ENCODE peak calls at places on chromosome 19, in four cellular contexts. One of them, this sample, is unnamed.
A peak's percentile ranks its signal among the peaks of the same experiment; 100 is the strongest.

GRCh38 chr19:32622002-32622401 is 41.0 kb downstream of the PDCD5 start:
- DNase-seq in cardiac muscle cell: no peak
- DNase-seq in fibroblast of mammary gland: peak; percentile 25
- DNase-seq in endodermal cell: no peak
- DNase-seq in this sample: no peak

GRCh38 chr19:42422092-42422575 is 5.1 kb downstream of the LIPE start:
- DNase-seq in cardiac muscle cell: no peak
- DNase-seq in fibroblast of mammary gland: no peak
- DNase-seq in endodermal cell: no peak
- DNase-seq in this sample: no peak

GRCh38 chr19:1522838-1523237 is 1.0 kb upstream of the PLK5 start:
- DNase-seq in cardiac muscle cell: no peak
- DNase-seq in fibroblast of mammary gland: no peak
- DNase-seq in endodermal cell: no peak
- DNase-seq in this sample: no peak

GRCh38 chr19:41264581-41265375 is 606 bp downstream of the HNRNPUL1 start:
- DNase-seq in cardiac muscle cell: peak; percentile 50
- DNase-seq in fibroblast of mammary gland: peak; percentile 39
- DNase-seq in endodermal cell: peak; percentile 78
- DNase-seq in this sample: no peak

GRCh38 chr19:54209058-54209747 is 8.5 kb downstream of the RPS9 start:
- DNase-seq in cardiac muscle cell: no peak
- DNase-seq in fibroblast of mammary gland: no peak
- DNase-seq in endodermal cell: peak; percentile 86
- DNase-seq in this sample: no peak

GRCh38 chr19:45251452-45252354 is 632 bp downstream of the MARK4 start:
- DNase-seq in cardiac muscle cell: no peak
- DNase-seq in fibroblast of mammary gland: no peak
- DNase-seq in endodermal cell: peak; percentile 76
- DNase-seq in this sample: no peak

GRCh38 chr19:37007587-37008220 is 70.5 kb upstream of the ZNF420 start:
- DNase-seq in cardiac muscle cell: peak; percentile 79
- DNase-seq in fibroblast of mammary gland: peak; percentile 67
- DNase-seq in endodermal cell: no peak
- DNase-seq in this sample: no peak

GRCh38 chr19:2636897-2637683 is 65.4 kb downstream of the GNG7 start:
- DNase-seq in cardiac muscle cell: peak; percentile 65
- DNase-seq in fibroblast of mammary gland: peak; percentile 40
- DNase-seq in endodermal cell: peak; percentile 92
- DNase-seq in this sample: no peak

GRCh38 chr19:39296055-39296645 is at the start of gene IFNL1:
- DNase-seq in cardiac muscle cell: no peak
- DNase-seq in fibroblast of mammary gland: no peak
- DNase-seq in endodermal cell: no peak
- DNase-seq in this sample: no peak

GRCh38 chr19:57803265-57803593 is 11.5 kb downstream of the ZNF552 start:
- DNase-seq in cardiac muscle cell: no peak
- DNase-seq in fibroblast of mammary gland: no peak
- DNase-seq in endodermal cell: no peak
- DNase-seq in this sample: no peak

GRCh38 chr19:32224371-32225244 is 120.8 kb upstream of the ZNF507 start:
- DNase-seq in cardiac muscle cell: peak; percentile 58
- DNase-seq in fibroblast of mammary gland: peak; percentile 35
- DNase-seq in endodermal cell: peak; percentile 86
- DNase-seq in this sample: no peak

GRCh38 chr19:2462635-2463421 is 6.1 kb upstream of the LMNB2 start:
- DNase-seq in cardiac muscle cell: peak; percentile 98
- DNase-seq in fibroblast of mammary gland: peak; percentile 98
- DNase-seq in endodermal cell: peak; percentile 99
- DNase-seq in this sample: no peak

GRCh38 chr19:3336680-3337523 is 29.5 kb upstream of the NFIC start:
- DNase-seq in cardiac muscle cell: peak; percentile 92
- DNase-seq in fibroblast of mammary gland: peak; percentile 83
- DNase-seq in endodermal cell: no peak
- DNase-seq in this sample: peak; percentile 56

GRCh38 chr19:19446655-19447437 is 41.4 kb downstream of the GATAD2A start:
- DNase-seq in cardiac muscle cell: no peak
- DNase-seq in fibroblast of mammary gland: no peak
- DNase-seq in endodermal cell: peak; percentile 69
- DNase-seq in this sample: no peak

GRCh38 chr19:43872547-43873336 is 45.6 kb downstream of the ZNF283 start:
- DNase-seq in cardiac muscle cell: peak; percentile 4
- DNase-seq in fibroblast of mammary gland: peak; percentile 10
- DNase-seq in endodermal cell: no peak
- DNase-seq in this sample: no peak

GRCh38 chr19:28485300-28485699 is 727.7 kb downstream of the UQCRFS1 start:
- DNase-seq in cardiac muscle cell: no peak
- DNase-seq in fibroblast of mammary gland: no peak
- DNase-seq in endodermal cell: no peak
- DNase-seq in this sample: no peak

GRCh38 chr19:8109890-8110662 is 39.3 kb downstream of the FBN3 start:
- DNase-seq in cardiac muscle cell: no peak
- DNase-seq in fibroblast of mammary gland: no peak
- DNase-seq in endodermal cell: no peak
- DNase-seq in this sample: no peak

GRCh38 chr19:8108560-8109445 is 40.6 kb downstream of the FBN3 start:
- DNase-seq in cardiac muscle cell: no peak
- DNase-seq in fibroblast of mammary gland: no peak
- DNase-seq in endodermal cell: no peak
- DNase-seq in this sample: no peak

GRCh38 chr19:8111376-8111775 is 38.0 kb downstream of the FBN3 start:
- DNase-seq in cardiac muscle cell: no peak
- DNase-seq in fibroblast of mammary gland: no peak
- DNase-seq in endodermal cell: no peak
- DNase-seq in this sample: no peak

GRCh38 chr19:8110931-8111330 is 38.5 kb downstream of the FBN3 start:
- DNase-seq in cardiac muscle cell: no peak
- DNase-seq in fibroblast of mammary gland: no peak
- DNase-seq in endodermal cell: no peak
- DNase-seq in this sample: no peak

DNA sequence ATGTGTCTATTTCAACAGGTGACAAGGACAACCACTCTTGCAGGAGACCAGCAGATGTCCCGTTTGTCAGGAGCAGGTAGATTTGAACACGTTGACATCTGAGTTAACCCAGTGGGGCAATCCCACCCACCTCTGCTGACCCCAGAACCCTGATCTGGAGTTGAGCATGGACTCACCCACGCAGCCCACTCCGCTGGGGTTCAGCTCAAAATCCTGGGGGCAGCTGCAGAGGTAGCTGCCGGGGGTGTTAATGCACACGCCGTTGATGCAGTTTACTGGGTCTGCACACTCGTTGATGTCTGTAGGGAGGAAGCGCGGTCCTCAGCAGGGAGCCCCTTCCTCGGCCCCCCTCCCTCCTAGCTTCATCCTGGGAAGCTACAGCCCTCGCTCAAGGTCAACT is 39.9 kb downstream of the FBN3 start:
- DNase-seq in cardiac muscle cell: no peak
- DNase-seq in fibroblast of mammary gland: no peak
- DNase-seq in endodermal cell: no peak
- DNase-seq in this sample: no peak
- H3K4me3 ChIP-seq in cardiac muscle cell: no peak overlapping the region
- H3K4me3 ChIP-seq in fibroblast of mammary gland: no peak overlapping the region
- H3K4me3 ChIP-seq in endodermal cell: no peak overlapping the region
- H3K4me3 ChIP-seq in this sample: no peak overlapping the region

DNA sequence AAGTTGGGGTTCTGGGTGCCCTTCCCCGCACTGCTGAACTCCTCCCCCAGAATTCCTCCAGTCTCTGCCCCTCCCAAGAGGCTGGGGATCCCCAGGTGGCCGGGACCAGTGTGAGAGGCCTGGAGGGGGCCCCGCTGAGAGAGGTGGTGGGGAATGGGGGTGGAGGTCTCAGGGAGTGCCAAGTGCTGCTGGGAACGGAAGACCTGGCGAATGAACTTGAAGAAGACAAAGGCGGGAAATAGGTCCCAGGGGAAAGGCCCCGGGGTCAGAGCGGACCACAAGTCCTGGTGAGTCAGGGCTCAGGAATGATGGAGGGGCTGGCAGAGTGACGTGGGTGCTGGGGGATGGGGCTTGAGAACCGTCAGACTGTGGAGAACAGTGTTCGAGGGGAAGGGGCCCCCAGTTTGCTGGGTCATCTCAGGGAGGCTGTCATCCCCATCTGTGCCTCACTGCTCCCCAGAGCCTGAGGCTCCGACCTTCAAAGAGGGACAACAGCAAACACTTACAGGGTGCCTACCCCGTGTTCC is 15.8 kb upstream of the SEMA6B start:
- DNase-seq in cardiac muscle cell: peak; percentile 99
- DNase-seq in fibroblast of mammary gland: peak; percentile 97
- DNase-seq in endodermal cell: peak; percentile 96
- DNase-seq in this sample: peak; percentile 46
- H3K4me3 ChIP-seq in cardiac muscle cell: no peak overlapping the region
- H3K4me3 ChIP-seq in fibroblast of mammary gland: no peak overlapping the region
- H3K4me3 ChIP-seq in endodermal cell: no peak overlapping the region
- H3K4me3 ChIP-seq in this sample: no peak overlapping the region

DNA sequence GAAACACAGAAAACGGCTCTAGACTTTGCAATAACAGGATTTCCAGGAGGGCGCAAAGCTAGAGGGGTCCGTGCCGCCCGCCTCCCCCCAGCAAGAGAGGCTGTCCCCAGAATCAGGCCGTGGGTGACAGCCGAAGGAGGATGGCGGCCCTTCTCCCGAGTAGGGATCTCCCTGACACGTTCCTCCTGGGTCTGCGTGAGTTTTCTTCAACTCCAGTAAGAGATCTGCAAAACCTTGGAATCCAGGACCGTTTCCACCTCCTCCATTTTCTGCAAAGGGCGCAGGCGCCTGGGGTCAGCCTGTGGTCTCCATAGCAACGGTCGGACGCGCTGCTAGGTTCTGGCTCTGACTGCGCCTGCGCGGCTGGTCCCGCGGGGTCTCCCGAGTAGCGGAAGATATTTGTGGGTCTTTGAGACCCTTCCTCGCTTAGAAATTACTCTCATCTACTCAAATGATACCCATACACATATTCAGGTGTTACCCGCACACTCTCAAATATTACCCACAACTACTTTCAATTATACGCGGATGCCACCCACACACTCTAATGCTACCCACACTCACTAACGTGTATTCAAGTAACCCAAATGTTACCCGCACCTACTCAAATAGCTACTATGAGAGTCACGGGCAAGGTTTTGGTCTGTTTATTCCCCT is 2.1 kb downstream of the PNMA8C start:
- DNase-seq in cardiac muscle cell: peak; percentile 89
- DNase-seq in fibroblast of mammary gland: peak; percentile 78
- DNase-seq in endodermal cell: peak; percentile 95
- DNase-seq in this sample: no peak
- H3K4me3 ChIP-seq in cardiac muscle cell: peak overlapping the region; percentile 68
- H3K4me3 ChIP-seq in fibroblast of mammary gland: peak overlapping the region; percentile 58
- H3K4me3 ChIP-seq in endodermal cell: peak overlapping the region; percentile 85
- H3K4me3 ChIP-seq in this sample: peak overlapping the region; percentile 72

GRCh38 chr19:35493971-35494370 is 3.7 kb upstream of the KRTDAP start:
- DNase-seq in cardiac muscle cell: no peak
- DNase-seq in fibroblast of mammary gland: no peak
- DNase-seq in endodermal cell: no peak
- DNase-seq in this sample: no peak

GRCh38 chr19:35488677-35489076 is 1.6 kb downstream of the KRTDAP start:
- DNase-seq in cardiac muscle cell: no peak
- DNase-seq in fibroblast of mammary gland: no peak
- DNase-seq in endodermal cell: no peak
- DNase-seq in this sample: no peak

GRCh38 chr19:35490364-35490763 is at the start of gene KRTDAP:
- DNase-seq in cardiac muscle cell: no peak
- DNase-seq in fibroblast of mammary gland: no peak
- DNase-seq in endodermal cell: no peak
- DNase-seq in this sample: no peak

GRCh38 chr19:35495107-35496064 is 5.1 kb upstream of the KRTDAP start:
- DNase-seq in cardiac muscle cell: peak; percentile 81
- DNase-seq in fibroblast of mammary gland: peak; percentile 59
- DNase-seq in endodermal cell: peak; percentile 89
- DNase-seq in this sample: no peak

DNA sequence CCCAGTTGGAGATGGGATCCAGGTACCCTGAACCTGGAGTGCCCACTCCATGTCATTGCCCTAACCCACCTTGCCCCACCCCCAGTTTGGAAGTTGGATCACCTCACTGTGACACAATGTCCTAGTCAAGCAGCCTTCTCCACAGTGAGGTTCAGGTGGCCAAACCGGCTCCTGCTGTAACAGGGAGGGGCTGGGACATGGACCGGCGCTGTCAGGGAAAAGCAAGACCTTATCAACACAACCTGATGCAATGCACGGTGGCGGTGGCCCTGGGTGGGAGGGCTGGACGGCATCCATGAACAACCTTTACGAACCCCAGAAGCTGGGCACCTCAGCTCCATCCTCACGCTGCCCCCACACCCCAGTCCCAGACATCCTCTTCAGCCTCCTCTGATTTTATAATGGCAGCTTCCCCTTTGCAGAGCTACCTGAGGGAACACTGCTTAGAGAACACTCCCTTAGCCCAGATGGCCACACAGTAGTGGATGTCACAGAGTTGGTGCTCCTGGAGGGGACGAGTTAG is 1.6 kb upstream of the KRTDAP start:
- DNase-seq in cardiac muscle cell: no peak
- DNase-seq in fibroblast of mammary gland: no peak
- DNase-seq in endodermal cell: no peak
- DNase-seq in this sample: no peak
- H3K4me3 ChIP-seq in cardiac muscle cell: no peak overlapping the region
- H3K4me3 ChIP-seq in fibroblast of mammary gland: no peak overlapping the region
- H3K4me3 ChIP-seq in endodermal cell: no peak overlapping the region
- H3K4me3 ChIP-seq in this sample: no peak overlapping the region

DNA sequence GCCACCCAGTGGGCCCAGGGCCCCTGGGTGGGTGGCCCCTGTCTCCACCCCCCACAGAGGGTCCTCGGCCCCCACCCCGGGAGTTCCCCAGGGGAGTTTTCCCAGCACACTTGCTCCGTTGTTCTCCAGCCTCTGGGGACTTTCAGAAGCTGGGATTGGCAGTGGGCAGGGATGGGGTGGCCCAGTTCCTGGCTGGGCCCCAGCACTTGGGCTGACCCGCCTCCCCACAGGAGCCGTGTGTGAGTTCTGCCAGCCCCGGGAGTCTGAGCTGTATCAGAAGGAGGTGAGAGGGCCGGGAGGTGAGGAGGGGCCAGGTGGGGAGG is 2.0 kb upstream of the SPIB start:
- DNase-seq in cardiac muscle cell: no peak
- DNase-seq in fibroblast of mammary gland: no peak
- DNase-seq in endodermal cell: no peak
- DNase-seq in this sample: no peak
- H3K4me3 ChIP-seq in cardiac muscle cell: no peak overlapping the region
- H3K4me3 ChIP-seq in fibroblast of mammary gland: no peak overlapping the region
- H3K4me3 ChIP-seq in endodermal cell: no peak overlapping the region
- H3K4me3 ChIP-seq in this sample: no peak overlapping the region

GRCh38 chr19:10662384-10663251 is 8.5 kb downstream of the ILF3 start:
- DNase-seq in cardiac muscle cell: peak; percentile 59
- DNase-seq in fibroblast of mammary gland: peak; percentile 63
- DNase-seq in endodermal cell: no peak
- DNase-seq in this sample: no peak
- H3K4me3 ChIP-seq in cardiac muscle cell: no peak overlapping the region
- H3K4me3 ChIP-seq in fibroblast of mammary gland: no peak overlapping the region
- H3K4me3 ChIP-seq in endodermal cell: no peak overlapping the region
- H3K4me3 ChIP-seq in this sample: no peak overlapping the region

GRCh38 chr19:48806818-48807589 is 3.8 kb downstream of the BCAT2 start:
- DNase-seq in cardiac muscle cell: peak; percentile 60
- DNase-seq in fibroblast of mammary gland: peak; percentile 53
- DNase-seq in endodermal cell: peak; percentile 76
- DNase-seq in this sample: no peak
- H3K4me3 ChIP-seq in cardiac muscle cell: no peak overlapping the region
- H3K4me3 ChIP-seq in fibroblast of mammary gland: no peak overlapping the region
- H3K4me3 ChIP-seq in endodermal cell: no peak overlapping the region
- H3K4me3 ChIP-seq in this sample: no peak overlapping the region

GRCh38 chr19:12873891-12874745 is 7.1 kb downstream of the DNASE2 start:
- DNase-seq in cardiac muscle cell: no peak
- DNase-seq in fibroblast of mammary gland: no peak
- DNase-seq in endodermal cell: no peak
- DNase-seq in this sample: no peak
- H3K4me3 ChIP-seq in cardiac muscle cell: no peak overlapping the region
- H3K4me3 ChIP-seq in fibroblast of mammary gland: no peak overlapping the region
- H3K4me3 ChIP-seq in endodermal cell: no peak overlapping the region
- H3K4me3 ChIP-seq in this sample: no peak overlapping the region

This sample was measured in epithelial cell of proximal tubule.